ENCODE peak calls at places on chromosome 2, in six cellular contexts. U, G, V, P, L and X are unnamed samples.

GRCh38 chr2:173653427-173653795 is 298.7 kb downstream of the CDCA7 start:
- DNase-seq in V (no peak), G (no peak), U (no peak), P (no peak), L (no peak), X (no peak)

GRCh38 chr2:42922790-42923631 is 130.6 kb upstream of the HAAO start:
- DNase-seq in L (no peak), P (no peak), U (no peak), V (no peak), G (no peak), X (peak; percentile 62)

GRCh38 chr2:241771286-241772062 is 5.1 kb upstream of the GAL3ST2 start:
- DNase-seq in G (no peak), V (no peak), U (no peak), P (peak; percentile 52), L (peak; percentile 33), X (peak; percentile 61)

GRCh38 chr2:146764301-146764700 is 1080.5 kb upstream of the ACVR2A start:
- DNase-seq in G (no peak), U (no peak), V (no peak), P (no peak), L (no peak), X (no peak)

GRCh38 chr2:66888791-66889631 is 454.1 kb downstream of the MEIS1 start:
- DNase-seq in L (no peak), U (no peak), V (peak; percentile 78), P (no peak), G (no peak), X (no peak)

GRCh38 chr2:75021672-75022071 is 63.2 kb downstream of the POLE4 start:
- DNase-seq in V (no peak), L (no peak), U (no peak), P (no peak), G (no peak), X (no peak)

GRCh38 chr2:128388414-128389032 is 69.9 kb upstream of the HS6ST1 start:
- DNase-seq in V (no peak), U (no peak), L (no peak), P (peak; percentile 34), G (no peak), X (no peak)

GRCh38 chr2:38602136-38602731 is 494 bp downstream of the HNRNPLL start:
- DNase-seq in L (peak; percentile 45), G (peak; percentile 48), P (peak; percentile 71), U (peak; percentile 53), V (no peak), X (peak; percentile 78)